ENCODE peak calls at places on chromosome 16, in eight cellular contexts. P, I, L, K, D, E, Q and Z are unnamed samples.

GRCh38 chr16:24139282-24139681 is 116.9 kb upstream of the CACNG3 start:
- DNase-seq in D (no peak), E (no peak), Q (no peak), P (no peak), K (no peak), I (no peak), L (no peak), Z (no peak)

GRCh38 chr16:17314148-17314547 is 156.6 kb downstream of the XYLT1 start:
- DNase-seq in K (no peak), D (no peak), I (no peak), P (no peak), Q (no peak), L (no peak), E (no peak), Z (no peak)

GRCh38 chr16:86083382-86084002 is 184.5 kb downstream of the IRF8 start:
- DNase-seq in Q (peak), K (peak), D (no peak), P (peak), L (no peak), E (no peak), I (no peak), Z (no peak)

GRCh38 chr16:63617990-63618763 is 1503.7 kb downstream of the CDH11 start:
- DNase-seq in I (peak), P (no peak), K (no peak), E (no peak), Q (peak), L (no peak), D (no peak), Z (no peak)

GRCh38 chr16:970766-971581 is at the start of gene LMF1:
- DNase-seq in Q (peak), I (peak), K (peak), P (peak), E (peak), D (peak), L (peak), Z (no peak)

GRCh38 chr16:57742543-57742942 is 7.0 kb downstream of the KATNB1 start:
- DNase-seq in Q (no peak), L (no peak), I (no peak), D (no peak), P (no peak), E (no peak), K (no peak), Z (no peak)

GRCh38 chr16:75289189-75289588 is 37.8 kb upstream of the BCAR1 start:
- DNase-seq in Q (no peak), D (no peak), E (no peak), P (no peak), I (peak), L (no peak), K (peak), Z (no peak)

GRCh38 chr16:53052519-53053501 is at the start of gene CHD9NB:
- DNase-seq in D (no peak), P (peak), I (peak), K (peak), Q (peak), L (no peak), E (no peak), Z (no peak)

GRCh38 chr16:75317101-75317522 is 65.7 kb upstream of the BCAR1 start:
- DNase-seq in L (no peak), K (no peak), Q (no peak), E (no peak), I (no peak), P (peak), D (no peak), Z (no peak)

GRCh38 chr16:29313559-29313887 is 93.0 kb downstream of the NPIPB11 start:
- DNase-seq in Q (no peak), L (no peak), E (no peak), D (no peak), P (no peak), I (no peak), K (no peak), Z (no peak)

GRCh38 chr16:78237346-78237745 is 137.9 kb downstream of the WWOX start:
- DNase-seq in P (no peak), K (no peak), L (no peak), E (no peak), I (no peak), Q (no peak), D (no peak), Z (no peak)

GRCh38 chr16:72811867-72812266 is 236.1 kb downstream of the ZFHX3 start:
- DNase-seq in P (no peak), L (no peak), K (no peak), D (no peak), E (no peak), Q (no peak), I (no peak), Z (no peak)

GRCh38 chr16:46747777-46748651 is at the start of gene MYLK3:
- DNase-seq in D (no peak), Q (no peak), L (no peak), P (no peak), E (no peak), K (no peak), I (no peak), Z (peak)

GRCh38 chr16:1707193-1707790 is 1.3 kb downstream of the MAPK8IP3 start:
- DNase-seq in L (no peak), I (peak), E (no peak), Q (no peak), D (no peak), K (peak), P (no peak), Z (no peak)

GRCh38 chr16:17461951-17462729 is 8.6 kb downstream of the XYLT1 start:
- DNase-seq in K (no peak), E (no peak), I (no peak), Q (no peak), P (no peak), D (no peak), L (no peak), Z (no peak)

GRCh38 chr16:56226187-56226586 is 34.9 kb downstream of the GNAO1 start:
- DNase-seq in D (no peak), K (no peak), E (no peak), P (no peak), I (no peak), L (no peak), Q (no peak), Z (no peak)

GRCh38 chr16:56610017-56610608 is 1.7 kb downstream of the MT2A start:
- DNase-seq in E (peak), D (peak), Q (peak), K (peak), P (peak), L (peak), I (peak), Z (no peak)

GRCh38 chr16:23072769-23073549 is 76.3 kb downstream of the USP31 start:
- DNase-seq in D (no peak), L (no peak), P (no peak), Q (no peak), K (no peak), E (no peak), I (no peak), Z (no peak)

GRCh38 chr16:3566990-3567389 is 10.2 kb downstream of the NLRC3 start:
- DNase-seq in K (no peak), L (no peak), Q (no peak), D (no peak), E (no peak), P (no peak), I (no peak), Z (no peak)

GRCh38 chr16:72856797-72857196 is 191.1 kb downstream of the ZFHX3 start:
- DNase-seq in D (no peak), K (no peak), I (no peak), P (no peak), E (no peak), L (no peak), Q (no peak), Z (no peak)

GRCh38 chr16:65180986-65181710 is 59.3 kb upstream of the CDH11 start:
- DNase-seq in Q (no peak), K (no peak), E (no peak), D (no peak), P (no peak), L (no peak), I (no peak), Z (no peak)

GRCh38 chr16:700684-701584 is 4.7 kb downstream of the FBXL16 start:
- DNase-seq in L (peak), K (no peak), Q (no peak), E (no peak), P (no peak), D (no peak), I (no peak), Z (no peak)

GRCh38 chr16:83835972-83836566 is 28.3 kb downstream of the HSBP1 start:
- DNase-seq in E (no peak), I (peak), D (no peak), Q (no peak), K (no peak), P (no peak), L (no peak), Z (no peak)

GRCh38 chr16:72013389-72013788 is 4.8 kb downstream of the DHODH start:
- DNase-seq in E (no peak), K (no peak), Q (no peak), L (no peak), P (no peak), D (no peak), I (no peak), Z (no peak)

GRCh38 chr16:87762071-87762571 is 3.7 kb downstream of the KLHDC4 start:
- DNase-seq in L (no peak), P (no peak), K (no peak), I (no peak), D (no peak), Q (peak), E (no peak), Z (no peak)

GRCh38 chr16:14232106-14232890 is 161.2 kb downstream of the MRTFB start:
- DNase-seq in I (no peak), D (no peak), K (no peak), E (no peak), L (no peak), P (no peak), Q (no peak), Z (no peak)

GRCh38 chr16:54107803-54108202 is 178.8 kb downstream of the IRX3 start:
- DNase-seq in D (no peak), I (no peak), K (no peak), E (no peak), P (no peak), L (no peak), Q (no peak), Z (no peak)

GRCh38 chr16:73735954-73736353 is 560.7 kb upstream of the PSMD7 start:
- DNase-seq in E (no peak), I (no peak), K (no peak), P (no peak), D (no peak), L (no peak), Q (no peak), Z (no peak)

GRCh38 chr16:49280022-49280741 is 1.5 kb downstream of the CBLN1 start:
- DNase-seq in Q (no peak), L (no peak), D (no peak), K (no peak), I (peak), P (no peak), E (no peak), Z (no peak)

GRCh38 chr16:87417511-87417910 is 25.4 kb downstream of the MAP1LC3B start:
- DNase-seq in I (no peak), K (no peak), E (no peak), L (no peak), D (no peak), Q (no peak), P (no peak), Z (no peak)

GRCh38 chr16:21233521-21234150 is at the start of gene ANKS4B:
- DNase-seq in I (peak), D (no peak), Q (peak), K (no peak), P (no peak), L (no peak), E (peak), Z (no peak)

GRCh38 chr16:70410736-70411135 is 28.2 kb downstream of the ST3GAL2 start:
- DNase-seq in D (no peak), P (no peak), K (peak), E (peak), L (no peak), I (no peak), Q (no peak), Z (no peak)

GRCh38 chr16:48409839-48410610 is 24.8 kb upstream of the SIAH1 start:
- DNase-seq in Q (peak), L (no peak), P (peak), K (peak), I (peak), E (peak), D (no peak), Z (no peak)

GRCh38 chr16:87854053-87854906 is 15.0 kb downstream of the SLC7A5 start:
- DNase-seq in K (no peak), Q (no peak), L (no peak), I (no peak), D (peak), P (no peak), E (no peak), Z (no peak)

GRCh38 chr16:58307583-58308312 is 12.9 kb upstream of the PRSS54 start:
- DNase-seq in K (no peak), Q (no peak), P (no peak), I (no peak), L (no peak), E (no peak), D (no peak), Z (no peak)

GRCh38 chr16:11049396-11050059 is 105.2 kb downstream of the CLEC16A start:
- DNase-seq in L (no peak), K (no peak), Q (no peak), P (no peak), D (no peak), I (peak), E (no peak), Z (no peak)
- H3K27ac ChIP-seq in L (no peak), K (no peak), Q (no peak), P (no peak), D (no peak), I (no peak), E (no peak), Z (no peak)

DNA sequence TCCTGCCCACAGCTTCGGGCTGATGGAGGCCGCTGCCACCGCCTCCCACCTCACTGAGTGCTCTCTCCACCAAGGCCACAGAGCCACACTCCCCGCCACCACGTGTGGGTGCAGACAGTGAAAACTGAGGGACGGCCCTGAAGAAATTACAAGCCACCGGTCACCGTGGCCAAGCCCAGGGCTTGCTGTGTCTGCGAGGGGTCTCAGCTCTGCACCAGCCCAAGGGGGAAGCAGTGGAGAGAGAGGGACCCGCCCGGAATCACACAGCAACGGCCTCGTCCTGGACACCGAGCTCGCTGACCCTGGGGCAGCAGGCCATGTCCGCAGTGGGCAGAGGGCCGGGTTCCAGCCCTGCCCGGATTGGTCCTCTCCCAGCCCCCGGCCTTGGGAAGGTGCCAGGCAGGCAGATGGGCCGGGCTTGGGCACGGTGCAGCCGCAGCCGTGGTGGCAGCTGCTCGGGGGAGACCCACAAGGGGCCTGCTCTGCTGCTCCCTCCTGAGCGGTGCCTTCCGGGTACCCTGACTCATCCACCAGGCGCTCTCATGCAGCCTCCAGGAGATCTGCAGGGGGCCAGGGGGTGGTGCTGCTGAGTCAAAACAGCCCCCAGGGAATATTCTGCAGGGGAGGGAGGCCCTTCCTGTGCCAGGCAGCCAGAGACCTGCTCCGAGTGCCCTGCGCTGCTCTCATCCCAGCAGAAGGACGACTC is 52.0 kb downstream of the CBFA2T3 start:
- DNase-seq in Q (no peak), D (no peak), L (no peak), I (no peak), E (no peak), P (no peak), K (peak), Z (no peak)
- H3K4me3 ChIP-seq in Q (no peak), D (no peak), L (no peak), I (no peak), E (no peak), P (no peak), K (peak), Z (no peak)

GRCh38 chr16:50399411-50399810 is 30.6 kb upstream of the BRD7 start:
- DNase-seq in Q (no peak), P (no peak), D (no peak), K (no peak), I (no peak), E (no peak), L (no peak), Z (no peak)

GRCh38 chr16:50395763-50396710 is 27.2 kb upstream of the BRD7 start:
- DNase-seq in E (no peak), I (no peak), L (peak), Q (no peak), D (no peak), P (no peak), K (no peak), Z (no peak)

GRCh38 chr16:50398336-50398735 is 29.5 kb upstream of the BRD7 start:
- DNase-seq in I (no peak), D (no peak), P (no peak), Q (no peak), L (no peak), K (no peak), E (no peak), Z (no peak)

GRCh38 chr16:50394215-50394802 is 25.5 kb upstream of the BRD7 start:
- DNase-seq in Q (no peak), K (no peak), E (no peak), P (no peak), L (no peak), D (no peak), I (no peak), Z (no peak)

GRCh38 chr16:50396770-50397525 is 28.2 kb upstream of the BRD7 start:
- DNase-seq in L (no peak), I (no peak), E (no peak), D (no peak), Q (no peak), P (no peak), K (no peak), Z (no peak)
- H3K27ac ChIP-seq in L (no peak), I (no peak), E (no peak), D (no peak), Q (no peak), P (no peak), K (no peak), Z (no peak)

GRCh38 chr16:12185563-12185962 is 209.0 kb downstream of the SNX29 start:
- DNase-seq in Q (no peak), E (no peak), K (no peak), L (no peak), D (no peak), I (no peak), P (no peak), Z (no peak)

GRCh38 chr16:12188674-12189249 is 212.2 kb downstream of the SNX29 start:
- DNase-seq in K (no peak), I (peak), Q (no peak), P (no peak), E (no peak), L (no peak), D (no peak), Z (no peak)

GRCh38 chr16:12184419-12184831 is 207.9 kb downstream of the SNX29 start:
- DNase-seq in Q (no peak), L (no peak), P (no peak), D (no peak), E (no peak), K (no peak), I (no peak), Z (no peak)

GRCh38 chr16:12187939-12188673 is 211.6 kb downstream of the SNX29 start:
- DNase-seq in K (no peak), D (no peak), L (no peak), Q (no peak), E (no peak), P (no peak), I (no peak), Z (no peak)

GRCh38 chr16:12186774-12187335 is 210.3 kb downstream of the SNX29 start:
- DNase-seq in I (peak), D (no peak), E (no peak), L (no peak), Q (no peak), P (no peak), K (no peak), Z (no peak)
- H3K4me3 ChIP-seq in I (no peak), D (no peak), E (no peak), L (no peak), Q (no peak), P (no peak), K (no peak), Z (no peak)